ENCODE peak calls at places on chromosomes 6 and 20, in nine cellular contexts. M is gastrocnemius medialis, D is upper lobe of left lung, T is HCT116, A is IMR-90, I is heart left ventricle, W is A549, X is right lobe of liver, P is body of pancreas. C is an unnamed sample.

GRCh38 chr20:40309731-40310130 is 379.3 kb downstream of the MAFB start:
- ATAC-seq in M (no peak), D (no peak), T (no peak), A (no peak), I (no peak), W (no peak), X (no peak), P (no peak), C (no peak)

GRCh38 chr6:53647437-53648094 is 18.0 kb downstream of the KLHL31 start:
- ATAC-seq in M (no peak), D (no peak), T (no peak), A (no peak), I (no peak), W (no peak), X (no peak), P (no peak), C (no peak)

GRCh38 chr6:155628315-155628714 is 172.7 kb upstream of the NOX3 start:
- ATAC-seq in M (no peak), D (no peak), T (no peak), A (no peak), I (no peak), W (no peak), X (no peak), P (no peak), C (no peak)

GRCh38 chr6:166204852-166205650 is 37.4 kb upstream of the TBXT start:
- ATAC-seq in M (no peak), D (no peak), T (peak), A (no peak), I (no peak), W (peak), X (no peak), P (no peak), C (no peak)

GRCh38 chr6:110332281-110332680 is 25.9 kb downstream of the METTL24 start:
- ATAC-seq in M (no peak), D (no peak), T (no peak), A (no peak), I (no peak), W (no peak), X (no peak), P (no peak), C (no peak)

GRCh38 chr6:124679392-124679791 is 282.8 kb upstream of the RNF217 start:
- ATAC-seq in M (no peak), D (no peak), T (no peak), A (no peak), I (no peak), W (no peak), X (no peak), P (no peak), C (no peak)

GRCh38 chr6:90716345-90716744 is 129.5 kb upstream of the MAP3K7 start:
- ATAC-seq in M (no peak), D (no peak), T (no peak), A (no peak), I (no peak), W (no peak), X (no peak), P (no peak), C (no peak)

GRCh38 chr6:136031982-136032381 is 180.5 kb downstream of the PDE7B start:
- ATAC-seq in M (no peak), D (no peak), T (peak), A (peak), I (peak), W (peak), X (peak), P (no peak), C (no peak)

GRCh38 chr6:106143582-106144139 is 57.5 kb downstream of the PRDM1 start:
- ATAC-seq in M (no peak), D (no peak), T (no peak), A (no peak), I (no peak), W (no peak), X (peak), P (no peak), C (no peak)

GRCh38 chr6:156866181-156866862 is 89.1 kb downstream of the ARID1B start:
- ATAC-seq in M (peak), D (no peak), T (no peak), A (peak), I (peak), W (peak), X (peak), P (no peak), C (peak)

GRCh38 chr20:33703498-33704137 is 16.5 kb downstream of the PXMP4 start:
- ATAC-seq in M (no peak), D (no peak), T (no peak), A (no peak), I (peak), W (no peak), X (peak), P (no peak), C (no peak)

GRCh38 chr6:36727491-36728021 is 29.9 kb downstream of the RAB44 start:
- ATAC-seq in M (no peak), D (no peak), T (peak), A (no peak), I (no peak), W (no peak), X (no peak), P (no peak), C (no peak)

GRCh38 chr6:37432916-37433656 is at the start of gene CMTR1:
- ATAC-seq in M (peak), D (peak), T (peak), A (peak), I (peak), W (peak), X (peak), P (peak), C (peak)

GRCh38 chr20:37333130-37333847 is 12.7 kb upstream of the SRC start:
- ATAC-seq in M (no peak), D (no peak), T (no peak), A (no peak), I (no peak), W (no peak), X (peak), P (no peak), C (no peak)

GRCh38 chr6:8017276-8017701 is 46.9 kb downstream of the BLOC1S5 start:
- ATAC-seq in M (no peak), D (no peak), T (no peak), A (no peak), I (no peak), W (no peak), X (peak), P (no peak), C (no peak)

GRCh38 chr6:32937230-32937633 is 3.6 kb downstream of the HLA-DMB start:
- ATAC-seq in M (no peak), D (no peak), T (no peak), A (no peak), I (peak), W (no peak), X (peak), P (no peak), C (peak)

GRCh38 chr6:154606457-154606856 is 96.0 kb upstream of the CNKSR3 start:
- ATAC-seq in M (no peak), D (no peak), T (no peak), A (no peak), I (no peak), W (no peak), X (no peak), P (no peak), C (no peak)

GRCh38 chr6:37549186-37549957 is 49.7 kb upstream of the CCDC167 start:
- ATAC-seq in M (no peak), D (no peak), T (no peak), A (no peak), I (no peak), W (no peak), X (no peak), P (no peak), C (no peak)

GRCh38 chr20:19451591-19452295 is 239.3 kb downstream of the SLC24A3 start:
- ATAC-seq in M (peak), D (no peak), T (no peak), A (no peak), I (no peak), W (no peak), X (no peak), P (no peak), C (no peak)

GRCh38 chr6:9250852-9251251 is 815.5 kb upstream of the SLC35B3 start:
- ATAC-seq in M (no peak), D (no peak), T (peak), A (peak), I (peak), W (peak), X (peak), P (peak), C (no peak)

GRCh38 chr6:30883743-30884520 is at the start of gene DDR1:
- ATAC-seq in M (peak), D (peak), T (peak), A (peak), I (peak), W (peak), X (peak), P (peak), C (peak)

GRCh38 chr6:140660295-140660694 is 1285.8 kb upstream of the CITED2 start:
- ATAC-seq in M (no peak), D (no peak), T (no peak), A (no peak), I (no peak), W (no peak), X (no peak), P (no peak), C (no peak)

DNA sequence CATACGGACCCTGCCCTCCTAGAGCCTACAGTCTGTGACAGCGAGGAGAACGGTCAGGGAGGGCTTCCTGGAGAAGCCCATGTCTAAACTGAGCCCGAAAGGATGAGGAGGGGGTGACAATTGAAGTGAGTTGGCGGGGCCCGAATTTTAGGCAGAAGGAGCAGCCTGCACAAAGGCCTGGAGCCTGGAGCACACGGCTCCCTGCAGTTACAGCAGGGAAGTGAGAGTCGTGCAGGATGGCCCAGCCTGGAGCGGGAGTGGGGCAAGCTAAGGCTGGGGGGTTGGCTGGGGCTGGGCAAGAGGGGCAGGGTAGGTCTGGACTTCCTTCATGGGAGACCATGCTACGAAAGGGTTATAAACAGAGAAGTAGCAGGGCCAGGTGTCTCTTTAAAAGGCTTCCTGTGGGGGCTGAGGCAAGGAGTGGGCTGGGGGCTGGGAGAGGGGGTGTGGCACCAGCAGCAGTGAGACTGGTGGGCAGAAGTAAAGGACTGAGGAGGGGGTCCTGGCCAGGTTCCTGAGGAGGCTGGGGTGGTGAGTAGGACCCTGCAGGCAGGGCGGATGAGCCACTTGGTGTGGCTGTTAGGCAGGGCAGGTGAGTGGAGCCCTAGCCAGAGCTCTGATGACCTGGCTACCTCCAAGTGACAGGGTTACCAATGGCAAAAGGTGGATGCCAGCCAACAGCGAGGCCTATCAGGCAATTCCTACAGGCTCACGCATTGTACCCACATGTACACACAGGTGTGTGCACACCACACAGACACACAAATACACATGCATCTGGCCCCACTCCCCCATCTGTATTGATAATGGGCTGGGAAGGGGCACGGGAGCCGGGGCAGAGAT is 119.2 kb downstream of the MRPL14 start:
- ATAC-seq in M (no peak), D (no peak), T (no peak), A (no peak), I (no peak), W (no peak), X (no peak), P (no peak), C (no peak)
- TF ChIP-seq POLR2A in M (no peak), D (no peak), T (no peak), A (no peak), I (no peak), W (no peak), X (no peak), P (no peak), C (no peak)

GRCh38 chr20:46939566-46939965 is 44.9 kb downstream of the EYA2 start:
- ATAC-seq in M (no peak), D (no peak), T (no peak), A (no peak), I (no peak), W (no peak), X (no peak), P (no peak), C (no peak)

GRCh38 chr20:46939031-46939430 is 44.4 kb downstream of the EYA2 start:
- ATAC-seq in M (no peak), D (no peak), T (peak), A (peak), I (no peak), W (peak), X (no peak), P (no peak), C (no peak)

GRCh38 chr20:46937827-46938226 is 43.2 kb downstream of the EYA2 start:
- ATAC-seq in M (no peak), D (no peak), T (no peak), A (no peak), I (no peak), W (no peak), X (no peak), P (no peak), C (no peak)

GRCh38 chr20:46941404-46941803 is 46.8 kb downstream of the EYA2 start:
- ATAC-seq in M (no peak), D (no peak), T (no peak), A (no peak), I (no peak), W (no peak), X (no peak), P (no peak), C (no peak)

DNA sequence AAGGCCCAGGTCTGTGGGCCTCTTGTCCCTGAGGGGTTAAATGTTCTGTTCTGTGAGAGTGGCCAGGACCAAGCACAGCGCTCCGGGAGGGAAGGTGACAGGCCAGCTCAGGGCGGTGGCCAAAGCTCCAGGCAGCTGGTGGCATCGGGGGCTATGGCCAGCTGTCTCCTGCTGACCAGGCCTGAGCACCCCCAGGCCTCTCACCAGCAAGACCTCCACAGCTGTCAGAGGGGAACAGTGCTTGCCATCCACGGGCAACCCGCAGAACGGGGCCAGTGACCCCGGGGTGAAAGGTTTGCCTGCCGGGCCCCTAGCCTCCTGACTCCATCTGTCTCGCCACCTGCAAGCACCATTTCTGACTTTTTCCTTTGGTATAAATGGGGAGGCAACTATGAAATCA is 46.0 kb downstream of the EYA2 start:
- ATAC-seq in M (no peak), D (no peak), T (no peak), A (no peak), I (no peak), W (no peak), X (peak), P (no peak), C (no peak)
- TF ChIP-seq POLR2A in M (no peak), D (no peak), T (no peak), A (no peak), I (no peak), W (no peak), X (no peak), P (no peak), C (no peak)

GRCh38 chr20:11214281-11214680 is 540.5 kb upstream of the JAG1 start:
- ATAC-seq in M (no peak), D (no peak), T (no peak), A (no peak), I (no peak), W (no peak), X (no peak), P (no peak), C (no peak)
- TF ChIP-seq POLR2A in M (no peak), D (no peak), T (no peak), A (no peak), I (no peak), W (no peak), X (no peak), P (no peak), C (no peak)

GRCh38 chr6:75244063-75244575 is 518 bp upstream of the COX7A2 start:
- ATAC-seq in M (peak), D (peak), T (peak), A (peak), I (peak), W (peak), X (peak), P (peak), C (peak)

GRCh38 chr6:75246386-75246785 is 2.8 kb upstream of the COX7A2 start:
- ATAC-seq in M (no peak), D (no peak), T (no peak), A (no peak), I (no peak), W (no peak), X (no peak), P (no peak), C (no peak)

DNA sequence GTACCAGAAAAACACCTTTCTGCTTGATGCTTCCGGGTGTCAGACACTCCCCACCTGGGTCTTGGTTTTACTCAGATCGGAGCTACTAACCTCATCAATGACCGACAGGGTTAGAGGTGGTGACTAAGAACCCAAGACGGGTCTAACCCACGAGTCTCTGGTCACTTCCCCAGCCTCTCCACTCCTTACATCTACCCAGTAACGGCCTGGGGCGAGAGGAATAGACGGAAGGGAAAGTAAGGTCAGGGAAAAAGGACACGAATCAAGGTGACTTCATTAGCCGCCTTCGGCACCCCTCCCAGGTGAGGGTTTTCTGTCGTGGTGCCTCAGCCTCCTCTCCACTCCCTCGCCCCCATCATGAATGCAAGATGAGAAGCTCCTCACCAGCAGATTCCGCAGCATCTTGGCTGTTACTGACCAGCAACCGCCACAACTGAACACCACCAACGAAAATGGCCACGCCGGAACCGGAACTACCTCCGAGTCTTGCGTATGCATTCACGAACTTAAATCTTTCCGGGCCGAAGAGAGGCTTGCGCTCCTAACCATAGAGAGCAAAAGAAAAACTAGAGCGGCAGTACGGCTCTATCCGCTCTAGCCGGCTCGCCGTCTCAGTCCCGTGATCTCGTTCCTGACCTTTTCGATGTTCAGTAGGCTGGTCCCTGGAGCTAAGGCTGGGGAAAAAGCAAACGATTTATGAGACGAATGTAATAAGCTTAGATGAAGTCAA is at the start of gene COX7A2:
- ATAC-seq in M (peak), D (peak), T (peak), A (peak), I (peak), W (peak), X (peak), P (peak), C (peak)
- TF ChIP-seq POLR2A in M (peak), D (peak), T (peak), A (peak), I (peak), W (peak), X (peak), P (peak), C (peak)

GRCh38 chr6:496649-497048 is 105.1 kb downstream of the IRF4 start:
- ATAC-seq in M (no peak), D (no peak), T (no peak), A (no peak), I (no peak), W (no peak), X (no peak), P (no peak), C (no peak)
- TF ChIP-seq POLR2A in M (no peak), D (no peak), T (no peak), A (no peak), I (no peak), W (no peak), X (no peak), P (no peak), C (no peak)

GRCh38 chr6:12584631-12585405 is 131.7 kb upstream of the PHACTR1 start:
- ATAC-seq in M (no peak), D (peak), T (no peak), A (no peak), I (peak), W (no peak), X (peak), P (peak), C (peak)
- TF ChIP-seq POLR2A in M (no peak), D (no peak), T (no peak), A (no peak), I (no peak), W (no peak), X (no peak), P (no peak), C (no peak)

GRCh38 chr6:11459002-11459658 is 78.4 kb upstream of the TMEM170B start:
- ATAC-seq in M (no peak), D (no peak), T (no peak), A (no peak), I (no peak), W (no peak), X (no peak), P (no peak), C (no peak)

GRCh38 chr6:11462742-11463414 is 74.7 kb upstream of the TMEM170B start:
- ATAC-seq in M (no peak), D (peak), T (no peak), A (peak), I (no peak), W (no peak), X (peak), P (no peak), C (peak)

GRCh38 chr6:11458509-11458908 is 79.0 kb upstream of the TMEM170B start:
- ATAC-seq in M (no peak), D (no peak), T (no peak), A (no peak), I (no peak), W (no peak), X (no peak), P (no peak), C (no peak)

GRCh38 chr6:11460837-11461661 is 76.5 kb upstream of the TMEM170B start:
- ATAC-seq in M (no peak), D (peak), T (no peak), A (peak), I (no peak), W (no peak), X (no peak), P (no peak), C (no peak)

DNA sequence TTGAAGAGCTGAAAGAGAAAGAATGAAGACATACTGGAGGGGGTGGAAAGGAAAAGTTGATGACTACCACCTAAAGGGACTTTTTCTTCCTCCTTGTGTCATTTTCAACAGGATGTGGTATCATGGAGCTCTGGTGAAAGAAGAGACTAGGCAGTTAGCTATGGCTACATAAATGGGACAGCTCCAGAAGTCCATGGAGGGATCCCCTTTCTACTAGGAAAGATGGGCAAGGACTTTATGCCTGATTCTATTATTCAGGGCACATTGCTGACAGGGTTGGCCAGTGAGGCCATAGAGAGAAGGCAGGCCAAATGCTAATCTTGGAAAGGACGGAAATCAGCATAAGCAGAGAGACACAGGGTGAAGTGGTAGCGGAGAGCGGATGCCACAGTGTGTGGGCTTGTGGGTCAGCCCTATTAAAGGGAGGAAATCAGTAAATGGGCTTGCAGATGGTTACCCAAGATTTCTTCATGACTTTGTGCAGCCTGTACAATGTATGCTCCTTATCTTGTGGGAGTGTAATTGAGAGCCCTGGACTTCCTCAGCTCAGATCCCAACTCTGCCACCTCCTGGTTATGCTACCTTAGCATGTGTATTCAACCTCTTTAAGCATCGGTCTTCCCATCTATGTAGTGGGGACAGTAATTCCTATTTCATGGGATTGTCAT is 77.4 kb upstream of the TMEM170B start:
- ATAC-seq in M (no peak), D (peak), T (no peak), A (no peak), I (no peak), W (no peak), X (peak), P (no peak), C (no peak)
- TF ChIP-seq POLR2A in M (no peak), D (no peak), T (no peak), A (no peak), I (no peak), W (no peak), X (no peak), P (no peak), C (no peak)